ENCODE peak calls at places on chromosomes 12 and 14, in nine cellular contexts. Y is stomach, T is prostate gland, R is H1, P is uterus, Z is right lobe of liver, C is tibial nerve, I is A549, U is upper lobe of left lung. J is an unnamed sample. For H3K4me1, the result is how much of the 10 kb centered on the place peaks cover.

GRCh38 chr12:50112456-50113218 is 601 bp downstream of the COX14 start:
- DNase-seq in Y (peak), T (peak), R (peak), P (no peak), Z (no peak), C (peak), I (no peak), U (no peak), J (no peak)

GRCh38 chr12:42180990-42181611 is 36.4 kb upstream of the GXYLT1 start:
- DNase-seq in Y (no peak), T (no peak), R (no peak), P (no peak), Z (no peak), C (no peak), I (no peak), U (no peak), J (no peak)

GRCh38 chr14:61653507-61653906 is 41.8 kb upstream of the HIF1A start:
- DNase-seq in Y (no peak), T (no peak), R (no peak), P (no peak), Z (no peak), C (peak), I (peak), U (no peak), J (peak)

GRCh38 chr14:56294125-56294524 is 175.9 kb downstream of the PELI2 start:
- DNase-seq in Y (no peak), T (no peak), R (no peak), P (no peak), Z (no peak), C (no peak), I (peak), U (no peak), J (no peak)

GRCh38 chr14:72781476-72782181 is 112.3 kb downstream of the DPF3 start:
- DNase-seq in Y (no peak), T (no peak), R (no peak), P (no peak), Z (no peak), C (no peak), I (peak), U (no peak), J (no peak)

GRCh38 chr12:24728366-24728765 is 220.5 kb downstream of the BCAT1 start:
- DNase-seq in Y (no peak), T (no peak), R (no peak), P (no peak), Z (no peak), C (no peak), I (peak), U (no peak), J (no peak)

GRCh38 chr14:75821828-75822521 is 159.8 kb downstream of the TGFB3 start:
- DNase-seq in Y (no peak), T (no peak), R (no peak), P (no peak), Z (no peak), C (no peak), I (no peak), U (no peak), J (no peak)

GRCh38 chr14:60965402-60965801 is 15.5 kb downstream of the TRMT5 start:
- DNase-seq in Y (no peak), T (no peak), R (no peak), P (no peak), Z (no peak), C (no peak), I (peak), U (no peak), J (no peak)

GRCh38 chr12:12979151-12979550 is 20.9 kb downstream of the HEBP1 start:
- DNase-seq in Y (no peak), T (no peak), R (no peak), P (no peak), Z (peak), C (no peak), I (no peak), U (no peak), J (no peak)

GRCh38 chr12:119179335-119180021 is 747 bp downstream of the HSPB8 start:
- DNase-seq in Y (peak), T (peak), R (no peak), P (peak), Z (no peak), C (peak), I (peak), U (peak), J (peak)

GRCh38 chr12:15146585-15146984 is 74.6 kb downstream of the RERG start:
- DNase-seq in Y (no peak), T (no peak), R (no peak), P (no peak), Z (peak), C (no peak), I (no peak), U (no peak), J (no peak)

GRCh38 chr12:54870617-54871016 is 16.3 kb downstream of the MUCL1 start:
- DNase-seq in Y (no peak), T (no peak), R (no peak), P (no peak), Z (no peak), C (no peak), I (peak), U (no peak), J (no peak)

GRCh38 chr12:570949-571794 is 92.1 kb downstream of the NINJ2 start:
- DNase-seq in Y (peak), T (peak), R (no peak), P (peak), Z (peak), C (peak), I (peak), U (peak), J (peak)

GRCh38 chr12:57096099-57096572 is 7.2 kb downstream of the NAB2 start:
- DNase-seq in Y (no peak), T (peak), R (no peak), P (no peak), Z (peak), C (no peak), I (no peak), U (no peak), J (no peak)

DNA sequence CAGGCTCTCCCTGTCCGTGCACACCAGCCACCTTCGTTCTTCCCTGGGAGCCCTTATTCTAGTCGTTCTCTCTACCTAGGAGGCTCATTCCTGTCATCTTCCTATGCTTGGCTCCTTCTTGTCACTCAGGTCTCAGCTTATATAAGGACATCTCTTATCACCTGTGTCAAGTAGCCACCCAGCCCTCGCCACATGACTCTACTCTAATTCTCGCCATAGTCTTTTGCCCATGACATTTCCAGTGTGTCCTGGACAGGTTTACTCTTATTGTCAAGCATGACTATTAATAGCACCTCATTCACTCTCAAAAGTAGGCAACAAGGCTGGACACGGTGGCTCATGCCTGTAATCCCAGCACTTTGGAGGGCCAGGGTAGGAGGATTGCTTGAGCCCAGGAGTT is 175.7 kb upstream of the NUDT4 start:
- DNase-seq in Y (no peak), T (no peak), R (no peak), P (no peak), Z (no peak), C (no peak), I (no peak), U (no peak), J (peak)
- H3K4me3 ChIP-seq in Y (no peak), T (no peak), R (no peak), P (no peak), Z (no peak), C (no peak), I (no peak), U (no peak), J (no peak)

GRCh38 chr12:48969847-48970701 is 1.5 kb downstream of the WNT10B start:
- DNase-seq in Y (no peak), T (no peak), R (no peak), P (no peak), Z (no peak), C (no peak), I (no peak), U (peak), J (no peak)
- H3K4me1 ChIP-seq in Y (under half), T (under half), R (under half), P (under half), Z (under half), C (under half), I (under half), U (under half), J (under half)

DNA sequence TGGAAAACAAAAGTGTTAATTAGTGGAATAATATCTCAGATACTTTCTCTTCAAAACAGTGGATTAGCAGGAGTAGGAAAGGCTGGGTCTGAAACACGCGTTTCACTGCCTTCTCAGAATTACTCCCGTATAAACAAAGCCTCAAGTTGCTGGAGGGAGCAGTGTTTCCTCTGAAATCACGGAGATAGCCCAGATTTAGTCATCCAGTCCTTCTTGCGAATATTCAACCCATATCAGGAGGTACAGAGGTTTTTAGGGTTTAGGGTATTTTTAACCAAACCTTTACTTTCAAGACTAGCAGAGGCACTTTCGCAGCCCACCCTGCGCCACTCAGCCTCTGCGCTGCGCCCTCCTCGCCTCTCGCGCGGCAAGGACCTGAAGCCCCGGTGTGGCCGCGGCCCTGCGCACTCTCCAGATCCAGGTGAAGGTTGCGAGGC is 2.1 kb upstream of the SAMD4A start:
- DNase-seq in Y (no peak), T (no peak), R (no peak), P (peak), Z (no peak), C (peak), I (peak), U (no peak), J (no peak)
- TF ChIP-seq POLR2A in Y (peak), T (no peak), R (no peak), P (no peak), Z (no peak), C (no peak), I (no peak), U (no peak), J (no peak)

DNA sequence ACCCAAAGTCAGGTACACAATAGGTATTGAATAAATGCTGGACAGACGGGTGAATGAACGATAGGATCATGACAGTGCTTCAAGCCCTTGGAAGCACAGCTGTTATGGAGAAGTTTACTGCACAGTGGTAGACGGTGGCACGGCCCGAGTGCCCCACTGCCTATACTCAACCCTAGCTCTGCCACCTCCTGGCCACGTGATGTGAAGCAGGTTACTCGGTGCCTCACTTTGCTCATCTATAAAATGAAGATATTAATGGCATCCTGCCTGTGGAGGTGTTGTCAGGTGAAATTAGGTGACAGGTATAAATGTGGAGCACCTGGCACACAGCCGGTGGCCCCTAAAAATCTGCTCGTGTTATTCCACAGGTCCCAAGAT is 5.8 kb downstream of the ASB2 start:
- DNase-seq in Y (peak), T (no peak), R (no peak), P (no peak), Z (no peak), C (no peak), I (peak), U (no peak), J (no peak)
- H3K4me3 ChIP-seq in Y (peak), T (peak), R (no peak), P (no peak), Z (peak), C (peak), I (no peak), U (no peak), J (peak)

GRCh38 chr12:11837318-11837934 is 188.0 kb downstream of the ETV6 start:
- DNase-seq in Y (no peak), T (peak), R (no peak), P (no peak), Z (no peak), C (no peak), I (no peak), U (no peak), J (no peak)

GRCh38 chr12:11836964-11837286 is 187.5 kb downstream of the ETV6 start:
- DNase-seq in Y (no peak), T (no peak), R (no peak), P (no peak), Z (no peak), C (no peak), I (no peak), U (no peak), J (no peak)

GRCh38 chr12:11838403-11838802 is 188.9 kb downstream of the ETV6 start:
- DNase-seq in Y (no peak), T (no peak), R (no peak), P (no peak), Z (no peak), C (no peak), I (no peak), U (no peak), J (no peak)

GRCh38 chr12:11840350-11840749 is 190.9 kb downstream of the ETV6 start:
- DNase-seq in Y (no peak), T (peak), R (no peak), P (no peak), Z (no peak), C (no peak), I (no peak), U (no peak), J (no peak)

DNA sequence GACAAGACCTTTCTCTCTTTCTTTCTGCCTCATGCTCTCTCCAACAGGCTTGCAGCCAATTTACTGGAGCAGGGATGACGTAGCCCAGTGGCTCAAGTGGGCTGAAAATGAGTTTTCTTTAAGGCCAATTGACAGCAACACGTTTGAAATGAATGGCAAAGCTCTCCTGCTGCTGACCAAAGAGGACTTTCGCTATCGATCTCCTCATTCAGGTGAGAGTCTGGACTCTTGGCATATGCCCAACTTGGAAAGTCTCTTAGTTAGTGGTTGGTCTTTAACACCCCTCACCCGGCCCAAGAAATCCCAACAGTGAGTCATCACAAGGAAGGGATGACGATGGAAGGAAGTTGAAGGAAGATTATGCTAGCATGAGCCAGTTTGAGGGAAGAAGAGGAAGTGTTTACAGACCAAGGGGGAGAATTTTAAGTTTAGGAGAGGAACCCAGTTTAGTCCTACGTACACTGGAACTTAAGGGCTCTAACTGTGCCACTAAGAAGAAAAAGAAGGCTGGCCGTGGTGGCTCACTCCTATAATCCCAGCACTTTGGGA is 189.7 kb downstream of the ETV6 start:
- DNase-seq in Y (no peak), T (no peak), R (no peak), P (no peak), Z (peak), C (peak), I (no peak), U (no peak), J (peak)
- H3K4me1 ChIP-seq in Y (under half), T (under half), R (under half), P (under half), Z (under half), C (under half), I (under half), U (half or more), J (half or more)

GRCh38 chr14:95545769-95546168 is 10.9 kb downstream of the GLRX5 start:
- DNase-seq in Y (no peak), T (no peak), R (no peak), P (no peak), Z (no peak), C (no peak), I (peak), U (no peak), J (no peak)

GRCh38 chr14:95548328-95548929 is 13.6 kb downstream of the GLRX5 start:
- DNase-seq in Y (no peak), T (no peak), R (no peak), P (no peak), Z (no peak), C (no peak), I (no peak), U (no peak), J (no peak)

GRCh38 chr14:95547272-95547625 is 12.4 kb downstream of the GLRX5 start:
- DNase-seq in Y (no peak), T (no peak), R (no peak), P (no peak), Z (no peak), C (no peak), I (no peak), U (no peak), J (no peak)

GRCh38 chr14:95549656-95550585 is 15.1 kb downstream of the GLRX5 start:
- DNase-seq in Y (peak), T (no peak), R (no peak), P (no peak), Z (no peak), C (no peak), I (no peak), U (no peak), J (no peak)

DNA sequence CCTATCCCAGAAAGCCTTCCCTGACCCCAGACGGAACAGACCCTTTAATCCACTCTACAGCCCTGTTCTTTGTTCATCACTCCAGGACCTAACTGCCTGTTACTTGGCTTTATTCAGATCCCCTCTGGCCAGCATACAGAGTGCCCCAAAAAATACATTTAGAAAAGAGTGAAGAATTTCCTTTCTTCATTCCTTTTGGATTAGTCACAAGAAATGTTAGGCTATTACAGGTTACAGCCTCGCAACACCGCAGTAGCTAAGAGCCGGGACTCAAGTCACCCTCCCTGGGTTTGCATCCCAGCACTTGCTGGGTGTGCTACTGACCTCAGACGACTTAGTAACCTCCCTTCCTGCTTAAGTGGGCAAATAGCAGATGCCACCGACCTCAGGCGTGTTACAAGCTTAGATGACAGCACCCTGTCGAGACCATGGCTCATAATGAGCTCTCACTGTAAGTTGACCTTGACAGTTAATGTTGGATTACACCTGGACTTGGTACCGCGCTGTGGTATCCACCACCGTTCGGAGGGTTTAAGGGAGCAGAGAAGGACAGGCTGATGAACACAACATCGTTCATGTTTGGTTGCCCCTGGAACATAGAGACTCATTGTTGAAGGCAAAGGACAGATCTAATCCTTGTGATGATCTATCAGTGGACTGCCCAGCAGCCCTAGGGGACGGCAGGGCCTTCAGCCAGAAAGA is 12.9 kb downstream of the GLRX5 start:
- DNase-seq in Y (no peak), T (no peak), R (peak), P (no peak), Z (no peak), C (no peak), I (no peak), U (no peak), J (no peak)
- TF ChIP-seq POLR2A in Y (no peak), T (no peak), R (no peak), P (no peak), Z (no peak), C (no peak), I (no peak), U (no peak), J (no peak)

DNA sequence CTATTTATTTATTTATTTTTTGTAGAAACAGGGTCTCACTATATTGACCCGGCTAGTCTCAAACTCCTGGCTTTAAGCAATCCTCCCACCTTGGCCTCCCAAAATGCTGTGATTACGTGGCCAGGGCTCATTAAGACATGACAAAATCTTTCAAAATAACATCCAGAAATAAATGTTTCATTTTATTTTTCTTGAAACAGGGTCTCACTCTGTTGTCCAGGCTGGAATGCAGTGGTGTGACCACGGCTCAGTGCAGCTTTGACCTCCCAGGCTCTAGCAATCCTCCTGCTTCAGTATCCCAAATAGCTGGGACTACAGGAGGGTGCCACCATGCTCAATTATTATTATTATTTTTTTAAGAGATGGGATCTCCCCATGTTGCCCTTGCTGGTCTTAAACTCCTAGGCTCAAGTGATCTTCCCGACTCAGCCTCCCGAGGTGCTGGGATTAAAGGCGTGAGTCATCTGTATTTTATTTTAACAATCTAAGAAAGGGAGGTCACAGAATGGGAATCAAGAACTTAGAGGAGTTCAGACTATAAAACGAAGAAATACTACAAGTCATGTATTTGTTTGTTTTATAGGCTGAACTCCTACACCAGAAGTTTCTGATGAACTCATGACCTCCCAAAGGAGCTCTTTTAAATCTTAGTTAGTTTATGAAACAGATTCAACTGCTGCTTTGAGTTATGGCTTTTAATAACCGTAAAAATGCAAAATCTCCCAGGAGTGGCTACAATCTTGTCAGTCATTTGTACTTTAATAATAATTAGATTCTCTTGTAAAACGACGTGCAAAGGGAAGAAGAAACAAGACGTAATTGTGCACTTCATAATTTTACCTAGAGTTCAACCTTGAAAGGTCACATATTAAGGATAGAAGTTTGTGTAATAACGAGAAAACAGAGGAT is 2.1 kb upstream of the TMEM263 start:
- DNase-seq in Y (no peak), T (no peak), R (no peak), P (peak), Z (no peak), C (no peak), I (no peak), U (no peak), J (no peak)
- H3K4me3 ChIP-seq in Y (no peak), T (no peak), R (no peak), P (no peak), Z (no peak), C (no peak), I (no peak), U (no peak), J (no peak)

GRCh38 chr14:21252149-21252548 is 17.1 kb downstream of the HNRNPC start:
- DNase-seq in Y (no peak), T (no peak), R (no peak), P (no peak), Z (no peak), C (no peak), I (no peak), U (no peak), J (no peak)
- H3K4me1 ChIP-seq in Y (under half), T (under half), R (under half), P (under half), Z (under half), C (under half), I (under half), U (under half), J (under half)

GRCh38 chr14:50943261-50943942 is 881 bp downstream of the PYGL start:
- DNase-seq in Y (peak), T (peak), R (no peak), P (peak), Z (peak), C (peak), I (peak), U (peak), J (peak)
- TF ChIP-seq POLR2A in Y (no peak), T (no peak), R (no peak), P (no peak), Z (no peak), C (no peak), I (no peak), U (peak), J (no peak)

J was measured in heart left ventricle.